ENCODE peak calls at places on chromosomes 11 and 22, in nine cellular contexts. V is GM12864, C is OCI-LY7, M is stomach, X is fibroblast of pulmonary artery, D is fibroblast of mammary gland, Q is cardiac muscle cell, H is tibial artery, N is endothelial cell. U is an unnamed sample.

GRCh38 chr11:33227578-33228261 is 29.5 kb upstream of the HIPK3 start:
- DNase-seq in Q (peak; percentile 85), D (peak; percentile 73), N (no peak), H (no peak), M (no peak), V (no peak), C (no peak), X (peak; percentile 87), U (no peak)

GRCh38 chr11:117887431-117888139 is 11.1 kb upstream of the FXYD6 start:
- DNase-seq in N (no peak), H (no peak), D (no peak), C (no peak), Q (no peak), M (no peak), X (no peak), V (no peak), U (peak; percentile 58)

GRCh38 chr11:84227970-84228369 is 941.8 kb upstream of the CCDC90B start:
- DNase-seq in D (peak; percentile 46), N (no peak), X (peak; percentile 20), H (no peak), M (no peak), Q (no peak), C (no peak), V (no peak), U (no peak)

GRCh38 chr22:26610072-26610958 is 7.5 kb downstream of the CRYBB1 start:
- DNase-seq in Q (peak; percentile 91), H (peak; percentile 29), N (no peak), M (peak; percentile 35), C (peak; percentile 81), D (peak; percentile 88), V (peak; percentile 87), X (peak; percentile 87), U (no peak)

GRCh38 chr11:47348859-47349258 is 3.6 kb downstream of the MYBPC3 start:
- DNase-seq in M (no peak), C (peak; percentile 54), X (peak; percentile 50), V (no peak), Q (peak; percentile 43), N (no peak), D (peak; percentile 27), H (no peak), U (no peak)

GRCh38 chr22:33917744-33918406 is 2.4 kb downstream of the LARGE1 start:
- DNase-seq in D (peak; percentile 23), H (no peak), N (no peak), X (no peak), Q (no peak), V (peak; percentile 50), M (no peak), C (peak; percentile 69), U (no peak)

GRCh38 chr11:134170177-134170908 is 53.4 kb downstream of the NCAPD3 start:
- DNase-seq in C (no peak), M (no peak), H (no peak), N (no peak), V (no peak), D (no peak), X (no peak), Q (no peak), U (no peak)

GRCh38 chr11:66868726-66869291 is 11.9 kb downstream of the LRFN4 start:
- DNase-seq in C (peak; percentile 92), H (no peak), N (peak; percentile 82), V (peak; percentile 60), D (no peak), Q (no peak), X (no peak), M (peak; percentile 85), U (no peak)

GRCh38 chr22:18980829-18981228 is 44.7 kb upstream of the PRODH start:
- DNase-seq in C (no peak), M (no peak), N (no peak), Q (no peak), X (no peak), H (no peak), V (no peak), D (no peak), U (no peak)

GRCh38 chr11:1442163-1442562 is 44.4 kb downstream of the MOB2 start:
- DNase-seq in V (no peak), H (no peak), X (peak; percentile 27), C (no peak), Q (peak; percentile 25), N (peak; percentile 31), M (no peak), D (no peak), U (no peak)

GRCh38 chr11:96188625-96189006 is 154.4 kb downstream of the MAML2 start:
- DNase-seq in H (no peak), X (peak; percentile 75), D (peak; percentile 77), M (no peak), V (no peak), Q (peak; percentile 65), N (no peak), C (no peak), U (no peak)

GRCh38 chr11:77236901-77237300 is 64.6 kb downstream of the GDPD4 start:
- DNase-seq in M (no peak), H (no peak), Q (no peak), V (no peak), X (no peak), C (no peak), D (peak; percentile 55), N (no peak), U (no peak)

GRCh38 chr11:123559418-123559817 is 95.0 kb downstream of the SCN3B start:
- DNase-seq in Q (no peak), H (no peak), X (no peak), C (no peak), D (no peak), M (no peak), V (no peak), N (no peak), U (no peak)

GRCh38 chr11:124225471-124225870 is 15.4 kb upstream of the OR8G1 start:
- DNase-seq in X (no peak), D (no peak), Q (no peak), V (no peak), N (no peak), M (no peak), C (no peak), H (no peak), U (no peak)

GRCh38 chr11:133081730-133082452 is 450.4 kb downstream of the OPCML start:
- DNase-seq in X (no peak), H (no peak), N (peak; percentile 25), V (no peak), C (no peak), D (no peak), Q (no peak), M (no peak), U (no peak)

DNA sequence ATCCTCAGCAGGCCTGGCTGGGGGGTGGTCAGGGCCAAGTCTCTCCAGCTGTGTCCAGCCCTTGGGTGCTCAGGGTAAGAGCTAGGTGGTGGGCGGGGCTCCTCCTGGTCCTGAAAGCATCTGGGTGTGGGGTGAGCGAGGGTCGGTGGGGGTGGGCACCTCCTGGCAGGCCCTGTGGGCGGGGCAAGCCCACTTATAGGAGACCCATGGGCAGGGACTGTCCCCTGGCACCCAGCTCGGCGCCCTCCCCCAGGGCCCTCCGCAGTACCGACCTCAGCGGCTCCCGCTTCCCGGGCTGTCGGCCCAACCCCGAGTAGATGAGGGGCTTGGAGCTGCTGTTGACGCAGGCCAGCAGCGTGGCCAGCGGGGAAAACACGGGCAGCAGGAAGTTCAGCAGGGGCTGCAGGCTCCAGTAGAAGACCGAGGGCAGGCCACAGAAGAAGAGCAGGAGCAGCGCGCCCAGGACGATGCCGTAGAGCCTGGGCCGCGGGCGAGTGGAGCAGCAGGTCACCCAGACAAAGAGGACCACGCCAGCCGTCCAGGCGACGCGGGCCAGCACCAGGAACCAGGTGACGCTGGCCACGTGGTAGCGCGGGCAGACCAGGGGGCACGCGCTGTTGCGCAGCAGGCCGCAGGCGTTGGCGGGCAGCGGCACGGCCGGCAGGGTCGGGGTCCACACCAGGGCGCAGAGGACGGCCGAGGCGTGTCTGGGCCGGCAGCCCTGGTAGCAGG is 696 bp downstream of the MRGPRG start:
- DNase-seq in C (no peak), D (no peak), V (no peak), N (no peak), Q (no peak), M (no peak), H (peak; percentile 15), X (no peak), U (no peak)
- TF ChIP-seq CTCF in C (no peak), D (no peak), V (no peak), N (no peak), Q (no peak), M (no peak), H (no peak), X (no peak), U (no peak)

DNA sequence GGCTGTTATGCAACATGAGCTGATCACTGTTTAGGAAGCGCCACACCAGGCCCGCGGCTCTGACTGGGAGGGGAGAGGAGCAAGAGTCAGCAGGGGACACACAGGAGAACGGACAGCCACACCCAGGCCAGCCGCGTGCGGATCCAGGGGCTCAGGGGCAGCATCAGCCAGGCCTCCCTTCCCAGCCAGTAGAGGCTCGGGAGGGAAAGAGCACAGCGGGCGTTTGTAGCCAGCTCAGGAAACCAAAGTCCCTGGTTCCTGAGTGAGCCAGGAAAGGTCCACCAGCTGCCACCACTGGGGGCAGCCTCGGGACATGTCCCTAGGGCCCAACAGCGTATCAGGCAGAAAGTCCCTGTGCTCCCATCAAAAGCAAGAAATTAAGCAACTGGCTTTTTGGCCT is 71.8 kb upstream of the PITPNB start:
- DNase-seq in M (peak; percentile 35), N (peak; percentile 72), D (peak; percentile 52), C (peak; percentile 67), V (no peak), H (peak; percentile 83), Q (peak; percentile 63), X (peak; percentile 51), U (peak; percentile 80)
- TF ChIP-seq CTCF in M (peak; percentile 19), N (peak; percentile 67), D (peak; percentile 60), C (peak; percentile 77), V (peak; percentile 63), H (peak; percentile 51), Q (peak; percentile 64), X (peak; percentile 53), U (no peak)

GRCh38 chr22:22709719-22710445 is 65.5 kb downstream of the GGTLC2 start:
- DNase-seq in C (peak; percentile 45), H (no peak), N (peak; percentile 53), M (no peak), X (no peak), D (peak; percentile 48), V (no peak), Q (no peak), U (peak; percentile 35)
- TF ChIP-seq CTCF in C (peak; percentile 73), H (no peak), N (peak; percentile 52), M (no peak), X (peak; percentile 32), D (peak; percentile 43), V (peak; percentile 44), Q (peak; percentile 30), U (no peak)

GRCh38 chr22:45101828-45102227 is 61.9 kb upstream of the NUP50 start:
- DNase-seq in Q (peak; percentile 83), D (peak; percentile 80), C (peak; percentile 77), X (peak; percentile 78), M (peak; percentile 53), V (peak; percentile 7), N (peak; percentile 50), H (peak; percentile 41), U (no peak)
- TF ChIP-seq CTCF in Q (peak; percentile 75), D (peak; percentile 75), C (peak; percentile 83), X (peak; percentile 78), M (peak; percentile 45), V (peak; percentile 58), N (no peak), H (peak; percentile 19), U (no peak)

GRCh38 chr11:100677796-100678195 is 9.3 kb upstream of the ARHGAP42 start:
- DNase-seq in N (no peak), D (no peak), H (no peak), C (no peak), M (no peak), Q (no peak), X (no peak), V (no peak), U (no peak)
- TF ChIP-seq CTCF in N (no peak), D (no peak), H (no peak), C (no peak), M (no peak), Q (no peak), X (no peak), V (peak; percentile 31), U (no peak)

U was measured in coronary artery.